ENCODE peak calls at places on chromosomes 6 and 20, in five cellular contexts. One of them, this sample, is unnamed.

GRCh38 chr6:170087946-170088348 is 202.9 kb downstream of the DLL1 start:
- DNase-seq in GM12892: peak; percentile 68
- DNase-seq in spleen: peak; percentile 93
- DNase-seq in suprapubic skin: peak; percentile 79
- DNase-seq in vagina: no peak
- DNase-seq in this sample: peak; percentile 35

GRCh38 chr6:163406320-163406719 is 8.2 kb upstream of the QKI start:
- DNase-seq in GM12892: no peak
- DNase-seq in spleen: no peak
- DNase-seq in suprapubic skin: no peak
- DNase-seq in vagina: no peak
- DNase-seq in this sample: no peak

GRCh38 chr6:17107768-17108325 is 6.0 kb downstream of the STMND1 start:
- DNase-seq in GM12892: no peak
- DNase-seq in spleen: no peak
- DNase-seq in suprapubic skin: no peak
- DNase-seq in vagina: no peak
- DNase-seq in this sample: no peak

GRCh38 chr6:34301408-34301807 is 52.6 kb upstream of the SMIM29 start:
- DNase-seq in GM12892: no peak
- DNase-seq in spleen: no peak
- DNase-seq in suprapubic skin: no peak
- DNase-seq in vagina: no peak
- DNase-seq in this sample: no peak

GRCh38 chr20:43727980-43728590 is 1.3 kb upstream of the GTSF1L start:
- DNase-seq in GM12892: no peak
- DNase-seq in spleen: no peak
- DNase-seq in suprapubic skin: no peak
- DNase-seq in vagina: no peak
- DNase-seq in this sample: no peak

GRCh38 chr6:79335133-79335674 is 100.7 kb upstream of the HMGN3 start:
- DNase-seq in GM12892: no peak
- DNase-seq in spleen: no peak
- DNase-seq in suprapubic skin: no peak
- DNase-seq in vagina: no peak
- DNase-seq in this sample: no peak

GRCh38 chr20:19784511-19785172 is 26.6 kb downstream of the RIN2 start:
- DNase-seq in GM12892: no peak
- DNase-seq in spleen: no peak
- DNase-seq in suprapubic skin: no peak
- DNase-seq in vagina: no peak
- DNase-seq in this sample: peak; percentile 38

GRCh38 chr6:11207199-11207968 is 25.1 kb downstream of the NEDD9 start:
- DNase-seq in GM12892: no peak
- DNase-seq in spleen: no peak
- DNase-seq in suprapubic skin: no peak
- DNase-seq in vagina: no peak
- DNase-seq in this sample: peak; percentile 79

DNA sequence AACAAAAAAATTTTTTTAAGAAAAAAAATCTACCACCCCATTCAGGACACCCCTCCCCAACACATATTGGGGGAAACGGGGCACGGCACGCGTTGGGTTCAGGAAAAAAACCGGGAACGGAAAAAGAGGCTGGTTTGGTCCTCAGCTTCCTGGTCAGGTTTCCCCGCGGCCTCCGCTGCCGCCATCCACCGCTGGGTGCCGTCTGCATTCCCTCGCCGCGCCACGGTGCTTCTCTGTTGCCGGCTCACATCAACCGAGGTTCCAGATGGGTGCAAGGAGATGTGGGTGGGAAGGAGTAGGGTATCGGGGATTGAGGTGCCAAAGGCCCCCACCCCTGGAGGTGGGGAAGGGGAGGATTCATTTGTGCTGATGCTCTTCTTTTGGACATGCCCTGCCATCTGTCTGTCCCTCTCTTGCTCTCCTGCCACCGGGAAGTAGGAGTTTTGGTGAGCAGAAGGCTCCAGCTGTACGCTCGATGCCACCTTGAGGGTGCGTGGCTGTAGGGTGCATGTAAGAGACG is 5.8 kb downstream of the MCCD1 start:
- DNase-seq in GM12892: no peak
- DNase-seq in spleen: no peak
- DNase-seq in suprapubic skin: no peak
- DNase-seq in vagina: no peak
- DNase-seq in this sample: no peak
- TF ChIP-seq POLR2AphosphoS5 in GM12892: no peak
- TF ChIP-seq POLR2AphosphoS5 in spleen: peak; percentile 78
- TF ChIP-seq POLR2AphosphoS5 in suprapubic skin: no peak
- TF ChIP-seq POLR2AphosphoS5 in vagina: no peak
- TF ChIP-seq POLR2AphosphoS5 in this sample: no peak

DNA sequence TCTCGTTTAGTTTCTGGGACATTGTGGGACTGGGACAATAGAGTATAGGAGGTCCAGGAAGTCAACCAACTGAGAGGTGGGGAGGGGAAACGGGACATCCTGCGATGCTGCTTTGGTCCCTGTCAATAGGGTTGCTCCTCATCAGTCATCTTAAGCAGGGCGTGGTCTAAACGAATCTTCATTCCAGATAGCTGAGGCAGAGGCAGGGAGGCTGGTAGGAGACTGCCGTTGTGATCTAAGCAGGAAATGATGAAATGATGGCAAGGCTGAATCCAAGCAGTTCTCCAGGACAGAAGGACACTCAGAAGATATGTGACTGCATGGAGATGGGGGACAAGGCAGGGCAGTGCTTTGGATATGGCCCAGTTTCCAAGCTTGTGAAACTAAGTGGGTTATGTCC is 953.4 kb downstream of the KIF16B start:
- DNase-seq in GM12892: no peak
- DNase-seq in spleen: no peak
- DNase-seq in suprapubic skin: no peak
- DNase-seq in vagina: no peak
- DNase-seq in this sample: no peak
- TF ChIP-seq POLR2A in GM12892: no peak
- TF ChIP-seq POLR2A in spleen: no peak
- TF ChIP-seq POLR2A in suprapubic skin: no peak
- TF ChIP-seq POLR2A in vagina: no peak
- TF ChIP-seq POLR2A in this sample: no peak

GRCh38 chr20:62839261-62839660 is 22.4 kb downstream of the TCFL5 start:
- DNase-seq in GM12892: no peak
- DNase-seq in spleen: no peak
- DNase-seq in suprapubic skin: no peak
- DNase-seq in vagina: no peak
- DNase-seq in this sample: no peak

GRCh38 chr20:62838511-62838910 is 21.7 kb downstream of the COL9A3 start:
- DNase-seq in GM12892: no peak
- DNase-seq in spleen: peak; percentile 74
- DNase-seq in suprapubic skin: no peak
- DNase-seq in vagina: no peak
- DNase-seq in this sample: no peak

GRCh38 chr20:62837091-62837490 is 20.2 kb downstream of the COL9A3 start:
- DNase-seq in GM12892: no peak
- DNase-seq in spleen: peak; percentile 65
- DNase-seq in suprapubic skin: no peak
- DNase-seq in vagina: no peak
- DNase-seq in this sample: no peak

GRCh38 chr20:62835931-62836861 is 19.3 kb downstream of the COL9A3 start:
- DNase-seq in GM12892: no peak
- DNase-seq in spleen: peak; percentile 71
- DNase-seq in suprapubic skin: no peak
- DNase-seq in vagina: no peak
- DNase-seq in this sample: no peak

GRCh38 chr20:62837790-62838458 is 21.1 kb downstream of the COL9A3 start:
- DNase-seq in GM12892: no peak
- DNase-seq in spleen: peak; percentile 86
- DNase-seq in suprapubic skin: no peak
- DNase-seq in vagina: no peak
- DNase-seq in this sample: peak; percentile 81
- TF ChIP-seq POLR2AphosphoS5 in GM12892: no peak
- TF ChIP-seq POLR2AphosphoS5 in spleen: peak; percentile 58
- TF ChIP-seq POLR2AphosphoS5 in suprapubic skin: no peak
- TF ChIP-seq POLR2AphosphoS5 in vagina: peak; percentile 9
- TF ChIP-seq POLR2AphosphoS5 in this sample: no peak

GRCh38 chr6:44219815-44220784 is 3.3 kb upstream of the SLC29A1 start:
- DNase-seq in GM12892: no peak
- DNase-seq in spleen: peak; percentile 54
- DNase-seq in suprapubic skin: no peak
- DNase-seq in vagina: no peak
- DNase-seq in this sample: no peak

GRCh38 chr6:44216677-44217331 is at the start of gene MYMX:
- DNase-seq in GM12892: no peak
- DNase-seq in spleen: no peak
- DNase-seq in suprapubic skin: no peak
- DNase-seq in vagina: no peak
- DNase-seq in this sample: peak; percentile 59

GRCh38 chr6:44219053-44219814 is 2.5 kb downstream of the MYMX start:
- DNase-seq in GM12892: peak; percentile 71
- DNase-seq in spleen: peak; percentile 93
- DNase-seq in suprapubic skin: no peak
- DNase-seq in vagina: no peak
- DNase-seq in this sample: peak; percentile 88

GRCh38 chr6:44214307-44214706 is 2.4 kb upstream of the MYMX start:
- DNase-seq in GM12892: no peak
- DNase-seq in spleen: no peak
- DNase-seq in suprapubic skin: no peak
- DNase-seq in vagina: no peak
- DNase-seq in this sample: no peak

GRCh38 chr6:44217332-44218143 is 812 bp downstream of the MYMX start:
- DNase-seq in GM12892: no peak
- DNase-seq in spleen: no peak
- DNase-seq in suprapubic skin: no peak
- DNase-seq in vagina: no peak
- DNase-seq in this sample: peak; percentile 80
- TF ChIP-seq POLR2A in GM12892: no peak
- TF ChIP-seq POLR2A in spleen: no peak
- TF ChIP-seq POLR2A in suprapubic skin: no peak
- TF ChIP-seq POLR2A in vagina: no peak
- TF ChIP-seq POLR2A in this sample: no peak